ENCODE peak calls at places on chromosomes 13 and 19, in ten cellular contexts. V, C, N, E, X, T, Z, A, J and M are unnamed samples. For H3K4me1, the result is how much of the 10 kb centered on the place peaks cover.

GRCh38 chr13:84997858-84998257 is 801.4 kb downstream of the SLITRK6 start:
- DNase-seq in V (no peak), C (no peak), J (no peak), A (no peak), T (no peak), E (no peak), X (no peak), Z (no peak), N (no peak), M (no peak)

GRCh38 chr13:108917581-108917980 is 288.2 kb downstream of the MYO16 start:
- DNase-seq in C (no peak), V (no peak), X (no peak), A (no peak), E (no peak), J (no peak), T (no peak), N (no peak), Z (no peak), M (no peak)

GRCh38 chr13:30002577-30002976 is 152.2 kb upstream of the UBL3 start:
- DNase-seq in N (no peak), C (no peak), V (no peak), A (no peak), E (no peak), J (no peak), T (no peak), Z (no peak), X (no peak), M (no peak)

GRCh38 chr13:73991884-73992283 is 142.3 kb downstream of the KLF12 start:
- DNase-seq in V (no peak), Z (no peak), J (no peak), C (no peak), T (no peak), X (no peak), E (no peak), A (no peak), N (no peak), M (no peak)

GRCh38 chr13:75850915-75851314 is 214.8 kb downstream of the LMO7 start:
- DNase-seq in X (no peak), N (no peak), V (no peak), J (no peak), A (no peak), Z (no peak), E (no peak), T (no peak), C (peak), M (no peak)

GRCh38 chr13:27375686-27376326 is 48.6 kb upstream of the GTF3A start:
- DNase-seq in E (no peak), T (peak), J (no peak), A (peak), C (peak), V (no peak), N (peak), X (peak), Z (peak), M (peak)

GRCh38 chr19:17286263-17286662 is 4.6 kb downstream of the ANKLE1 start:
- DNase-seq in Z (no peak), T (no peak), J (no peak), A (no peak), N (no peak), E (no peak), V (no peak), X (no peak), C (no peak), M (no peak)

GRCh38 chr13:73259061-73259908 is 200.5 kb downstream of the KLF5 start:
- DNase-seq in V (no peak), N (peak), X (no peak), Z (peak), T (no peak), J (no peak), E (no peak), A (no peak), C (no peak), M (no peak)

GRCh38 chr19:43610493-43610892 is 1.4 kb upstream of the SRRM5 start:
- DNase-seq in A (no peak), J (no peak), V (no peak), E (no peak), T (no peak), Z (no peak), C (no peak), X (no peak), N (no peak), M (no peak)

GRCh38 chr13:101111894-101112293 is 304.4 kb downstream of the NALCN start:
- DNase-seq in Z (no peak), T (no peak), V (no peak), N (no peak), E (no peak), X (no peak), J (no peak), A (no peak), C (no peak), M (no peak)

GRCh38 chr13:35729926-35730627 is 253.6 kb upstream of the MAB21L1 start:
- DNase-seq in E (no peak), C (no peak), Z (no peak), V (no peak), N (no peak), X (no peak), A (peak), J (no peak), T (peak), M (peak)

GRCh38 chr13:79810671-79811070 is 329.7 kb downstream of the NDFIP2 start:
- DNase-seq in V (no peak), J (no peak), T (no peak), C (no peak), N (no peak), A (no peak), Z (peak), E (no peak), X (no peak), M (no peak)

GRCh38 chr13:97325738-97326137 is 103.6 kb downstream of the MBNL2 start:
- DNase-seq in E (no peak), C (no peak), V (no peak), A (no peak), Z (no peak), N (no peak), X (no peak), J (no peak), T (no peak), M (no peak)

GRCh38 chr19:57708641-57709354 is at the start of gene ZNF154:
- DNase-seq in N (no peak), X (peak), V (no peak), C (no peak), J (no peak), Z (peak), T (no peak), A (peak), E (peak), M (peak)

GRCh38 chr13:57666554-57666953 is 35.0 kb downstream of the PCDH17 start:
- DNase-seq in V (no peak), Z (peak), J (no peak), N (no peak), A (no peak), X (no peak), C (no peak), E (no peak), T (no peak), M (no peak)

GRCh38 chr19:37987356-37988332 is 80.6 kb downstream of the SIPA1L3 start:
- DNase-seq in E (no peak), J (no peak), X (no peak), A (no peak), T (no peak), V (no peak), N (no peak), C (peak), Z (peak), M (no peak)

GRCh38 chr13:97621631-97622030 is 187.7 kb downstream of the RAP2A start:
- DNase-seq in N (no peak), Z (peak), X (no peak), C (no peak), T (no peak), V (no peak), E (no peak), J (no peak), A (no peak), M (no peak)

GRCh38 chr19:42850981-42851717 is 28.4 kb downstream of the PSG1 start:
- DNase-seq in A (peak), X (no peak), E (peak), C (no peak), T (peak), J (peak), N (no peak), Z (no peak), V (peak), M (no peak)

GRCh38 chr19:45099465-45100201 is 6.7 kb downstream of the PPP1R37 start:
- DNase-seq in C (no peak), X (no peak), Z (peak), N (no peak), V (no peak), T (no peak), A (peak), J (no peak), E (no peak), M (peak)
- H3K4me1 ChIP-seq in C (half or more), X (half or more), Z (under half), N (under half), V (under half), T (half or more), A (half or more), J (under half), E (under half), M (under half)

GRCh38 chr13:22738357-22738756 is 442.4 kb upstream of the SGCG start:
- DNase-seq in Z (no peak), C (no peak), A (no peak), T (no peak), X (no peak), V (no peak), E (no peak), N (no peak), J (no peak), M (no peak)

GRCh38 chr13:22736768-22737092 is 444.0 kb upstream of the SGCG start:
- DNase-seq in E (no peak), N (no peak), X (no peak), V (no peak), Z (no peak), A (no peak), J (no peak), T (no peak), C (no peak), M (no peak)

GRCh38 chr13:22744688-22745452 is 435.9 kb upstream of the SGCG start:
- DNase-seq in V (no peak), T (no peak), E (no peak), X (no peak), A (no peak), C (peak), N (no peak), Z (no peak), J (no peak), M (no peak)

GRCh38 chr13:22736084-22736767 is 444.6 kb upstream of the SGCG start:
- DNase-seq in Z (no peak), X (no peak), C (no peak), A (no peak), T (no peak), E (no peak), V (no peak), J (no peak), N (no peak), M (no peak)

DNA sequence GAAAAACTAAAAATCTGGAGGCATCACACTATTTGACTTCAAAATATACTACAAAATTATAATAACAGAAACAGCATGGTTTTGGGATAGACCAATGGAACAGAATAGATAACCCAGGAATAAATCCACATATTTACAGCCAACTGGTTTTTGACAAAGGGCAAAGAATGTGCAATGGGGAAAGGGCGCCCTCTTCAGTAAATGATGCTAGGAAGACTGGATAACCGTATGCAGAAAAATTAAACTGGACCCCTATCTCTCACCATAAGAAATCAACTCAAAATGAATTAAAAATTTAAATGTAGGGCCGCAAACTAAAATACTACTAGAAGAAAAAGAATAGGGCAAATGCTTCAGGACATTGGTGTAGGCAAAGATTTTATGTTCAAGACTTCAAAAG is 440.5 kb upstream of the SGCG start:
- DNase-seq in E (no peak), N (no peak), A (no peak), X (no peak), V (no peak), J (no peak), C (no peak), Z (peak), T (no peak), M (no peak)
- TF ChIP-seq CTCF in E (no peak), N (no peak), A (no peak), X (no peak), V (no peak), J (no peak), C (peak), Z (peak), T (no peak), M (no peak)

DNA sequence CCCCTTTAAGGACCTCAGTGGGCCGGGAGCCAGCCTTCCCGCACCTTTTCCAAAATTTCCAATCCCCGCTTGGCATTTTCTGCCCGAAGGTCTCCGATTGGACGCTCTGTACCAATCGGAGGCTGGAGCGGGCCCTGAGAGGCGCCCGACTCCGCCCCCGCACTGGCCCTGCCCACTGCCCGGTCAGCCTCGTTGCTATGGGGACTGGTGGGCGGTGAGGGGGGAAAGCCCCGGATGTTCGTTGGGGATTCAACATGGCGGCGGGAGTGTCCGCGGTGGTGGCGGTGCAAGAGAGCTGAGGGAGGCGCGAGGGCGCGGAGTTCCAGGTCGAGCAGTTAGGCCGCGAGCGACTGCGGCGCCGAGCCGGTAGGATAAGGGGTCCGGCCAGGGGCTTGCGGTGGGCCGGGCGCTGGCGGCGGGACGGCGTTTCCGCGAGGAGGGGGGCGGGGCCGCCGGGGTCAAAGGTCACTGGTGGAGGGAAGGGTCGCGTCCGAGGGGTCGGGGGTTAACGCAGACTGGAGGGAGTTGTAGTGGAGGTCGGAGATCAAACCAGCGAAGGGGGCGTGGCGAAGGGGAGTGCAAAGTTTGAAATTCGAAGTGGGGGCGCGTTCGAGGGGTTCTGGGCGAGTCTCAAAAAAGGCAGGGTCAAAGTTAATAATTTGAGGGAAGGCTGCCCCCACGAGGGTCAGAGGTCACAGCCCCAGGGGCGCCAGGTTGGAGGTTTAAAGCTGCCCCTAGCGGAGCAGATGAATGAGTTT is at the start of gene PAK4:
- DNase-seq in V (peak), T (peak), E (peak), A (peak), C (peak), J (peak), Z (peak), X (peak), N (peak), M (peak)
- H3K4me1 ChIP-seq in V (under half), T (half or more), E (under half), A (half or more), C (under half), J (under half), Z (under half), X (under half), N (under half), M (under half)

GRCh38 chr13:42969558-42970172 is 22.4 kb downstream of the EPSTI1 start:
- DNase-seq in Z (peak), X (peak), V (no peak), T (peak), E (peak), A (peak), C (peak), N (peak), J (peak), M (peak)
- TF ChIP-seq CTCF in Z (peak), X (peak), V (peak), T (peak), E (peak), A (peak), C (peak), N (peak), J (peak), M (peak)

DNA sequence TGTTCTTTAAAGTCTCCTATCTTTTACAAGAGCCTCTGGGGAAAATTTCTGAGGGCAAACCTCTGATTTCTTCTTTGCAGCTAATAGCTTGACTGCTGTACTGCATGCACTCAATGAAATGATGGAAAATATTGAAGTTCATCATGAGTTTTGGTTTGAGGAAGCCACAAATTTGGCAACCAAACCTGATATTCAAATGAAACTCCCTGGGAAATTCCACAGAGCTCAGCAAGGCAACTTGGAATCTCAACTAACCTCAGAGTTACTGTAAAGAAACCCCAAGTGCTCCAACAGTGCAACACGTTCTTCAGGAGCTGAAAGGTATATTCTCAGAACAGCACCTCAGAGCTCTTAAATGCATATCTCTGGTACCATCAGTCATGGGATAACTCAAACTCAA is 14.2 kb upstream of the RNF6 start:
- DNase-seq in V (no peak), T (no peak), C (no peak), Z (no peak), N (no peak), A (no peak), X (no peak), E (no peak), J (no peak), M (no peak)
- H3K4me1 ChIP-seq in V (under half), T (under half), C (under half), Z (under half), N (under half), A (under half), X (under half), E (under half), J (under half), M (under half)

GRCh38 chr19:51440846-51441409 is 17.3 kb downstream of the SIGLEC8 start:
- DNase-seq in A (no peak), Z (no peak), C (peak), E (no peak), T (no peak), V (no peak), J (no peak), N (no peak), X (peak), M (no peak)

GRCh38 chr19:51439021-51439465 is 19.2 kb downstream of the SIGLEC8 start:
- DNase-seq in J (no peak), T (peak), X (peak), A (no peak), Z (peak), N (no peak), C (no peak), E (no peak), V (no peak), M (no peak)

GRCh38 chr19:51440052-51440451 is 18.2 kb downstream of the SIGLEC8 start:
- DNase-seq in E (no peak), V (no peak), J (no peak), T (no peak), N (no peak), A (no peak), C (no peak), Z (no peak), X (no peak), M (no peak)

GRCh38 chr19:51441410-51442390 is 16.6 kb downstream of the SIGLEC8 start:
- DNase-seq in V (no peak), Z (no peak), T (no peak), X (peak), A (no peak), C (peak), E (no peak), J (no peak), N (no peak), M (no peak)
- TF ChIP-seq CTCF in V (no peak), Z (no peak), T (no peak), X (peak), A (no peak), C (no peak), E (no peak), J (no peak), N (no peak), M (no peak)

DNA sequence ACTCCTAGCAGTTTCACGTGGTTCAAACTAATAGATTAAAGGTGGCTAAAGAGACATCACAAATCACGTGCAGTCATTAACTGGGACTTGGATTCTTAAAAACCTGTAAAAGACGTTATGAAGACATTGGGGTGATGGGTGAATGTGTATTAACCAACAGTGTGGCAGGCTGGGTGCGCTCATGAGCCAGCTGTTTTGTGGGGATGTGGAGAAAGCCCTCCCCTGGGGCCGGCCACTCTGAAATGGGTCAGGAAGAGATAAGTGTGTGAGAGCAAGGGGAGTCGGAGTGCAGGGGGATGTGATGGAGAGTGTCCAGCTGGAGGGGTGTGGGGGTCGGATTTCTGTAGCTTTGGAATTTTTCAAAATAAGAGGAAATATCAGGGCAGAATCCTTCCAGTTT is 10.4 kb downstream of the UPF1 start:
- DNase-seq in A (no peak), E (no peak), Z (no peak), C (no peak), T (no peak), V (no peak), X (no peak), J (no peak), N (no peak), M (no peak)
- H3K4me1 ChIP-seq in A (half or more), E (under half), Z (under half), C (under half), T (half or more), V (under half), X (half or more), J (half or more), N (under half), M (under half)

DNA sequence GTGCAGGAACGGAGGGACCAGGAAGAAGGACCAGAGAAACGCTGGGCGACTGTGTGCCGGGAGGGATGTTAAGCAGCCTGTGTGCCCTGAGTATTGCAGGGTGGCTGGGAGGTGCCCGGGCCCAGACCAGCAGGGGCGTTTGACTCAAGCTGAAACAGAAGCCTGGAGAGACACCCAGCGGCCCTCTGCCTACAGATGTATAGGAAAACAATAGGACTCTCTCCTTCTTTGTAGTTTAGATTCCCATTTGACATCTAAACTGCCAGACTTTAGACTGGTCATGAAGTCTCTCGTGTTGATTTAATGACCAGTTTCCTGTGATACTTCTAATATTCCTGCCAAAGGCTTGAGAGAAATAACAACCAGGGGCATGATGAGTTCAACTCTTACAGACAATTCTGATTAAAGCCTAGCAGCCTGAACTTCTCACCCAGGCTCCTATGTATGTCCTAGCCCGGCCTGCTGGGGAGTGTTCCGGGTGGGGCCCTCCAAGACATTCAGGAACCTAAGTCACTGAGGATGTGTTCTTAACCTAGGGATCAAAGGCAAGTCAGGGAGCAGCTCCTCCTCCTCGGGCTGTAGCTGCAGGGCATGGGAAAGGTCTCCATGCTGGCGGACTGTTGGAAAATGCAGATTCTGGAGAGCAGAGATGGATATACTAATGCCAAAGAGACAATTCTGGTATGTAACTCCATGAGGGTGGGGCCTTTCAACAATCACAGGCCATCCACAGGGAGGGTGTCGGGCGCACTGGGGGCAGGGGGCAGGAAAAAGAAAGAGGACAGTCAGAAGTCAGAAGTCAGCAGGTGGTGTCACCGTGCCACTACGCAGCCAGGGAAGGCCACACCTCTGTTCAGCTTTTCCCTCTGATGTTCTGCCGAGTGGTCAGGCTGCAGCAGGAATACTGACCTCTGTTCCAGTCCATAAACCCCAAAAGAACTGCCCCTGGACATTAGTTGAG is 131.9 kb downstream of the STARD13 start:
- DNase-seq in V (no peak), C (no peak), T (no peak), Z (peak), N (peak), E (no peak), A (peak), X (no peak), J (peak), M (peak)
- TF ChIP-seq CTCF in V (peak), C (no peak), T (no peak), Z (no peak), N (no peak), E (no peak), A (no peak), X (no peak), J (peak), M (no peak)

GRCh38 chr19:13022859-13023636 is 27.8 kb downstream of the NFIX start:
- DNase-seq in C (peak), Z (peak), A (peak), N (peak), X (no peak), J (no peak), V (no peak), E (peak), T (peak), M (peak)
- H3K4me1 ChIP-seq in C (under half), Z (under half), A (half or more), N (under half), X (under half), J (half or more), V (under half), E (under half), T (half or more), M (half or more)